ENCODE peak calls at places on chromosomes 13 and 19, in seven cellular contexts. One of them, this sample, is unnamed.

GRCh38 chr19:39671739-39672363 is 16.1 kb downstream of the LGALS16 start:
- DNase-seq in HEK293T: peak
- DNase-seq in stimulated activated CD4-positive, alpha-beta T cell treated with anti-CD3 and anti-CD28 coated beads, Interleukin-1b, Interleukin-23, amount 100 ng/mL, for 1 hour: peak
- DNase-seq in central memory CD4-positive, alpha-beta T cell: peak
- DNase-seq in fibroblast of the aortic adventitia: peak
- DNase-seq in amniotic stem cell: peak
- DNase-seq in NCI-H1092: peak
- DNase-seq in this sample: peak

GRCh38 chr13:105410602-105411001 is 1124.9 kb downstream of the EFNB2 start:
- DNase-seq in HEK293T: peak
- DNase-seq in NCI-H1092: no peak
- DNase-seq in amniotic stem cell: no peak
- DNase-seq in stimulated activated CD4-positive, alpha-beta T cell treated with anti-CD3 and anti-CD28 coated beads, Interleukin-1b, Interleukin-23, amount 100 ng/mL, for 1 hour: no peak
- DNase-seq in central memory CD4-positive, alpha-beta T cell: no peak
- DNase-seq in fibroblast of the aortic adventitia: peak
- DNase-seq in this sample: peak

GRCh38 chr19:40609561-40610395 is 8.6 kb downstream of the LTBP4 start:
- DNase-seq in central memory CD4-positive, alpha-beta T cell: peak
- DNase-seq in amniotic stem cell: no peak
- DNase-seq in stimulated activated CD4-positive, alpha-beta T cell treated with anti-CD3 and anti-CD28 coated beads, Interleukin-1b, Interleukin-23, amount 100 ng/mL, for 1 hour: peak
- DNase-seq in fibroblast of the aortic adventitia: peak
- DNase-seq in HEK293T: peak
- DNase-seq in NCI-H1092: no peak
- DNase-seq in this sample: peak

GRCh38 chr19:16252459-16253205 is 54.9 kb downstream of the AP1M1 start:
- DNase-seq in fibroblast of the aortic adventitia: no peak
- DNase-seq in stimulated activated CD4-positive, alpha-beta T cell treated with anti-CD3 and anti-CD28 coated beads, Interleukin-1b, Interleukin-23, amount 100 ng/mL, for 1 hour: no peak
- DNase-seq in NCI-H1092: no peak
- DNase-seq in amniotic stem cell: no peak
- DNase-seq in HEK293T: no peak
- DNase-seq in central memory CD4-positive, alpha-beta T cell: no peak
- DNase-seq in this sample: no peak

GRCh38 chr19:41264581-41265375 is 606 bp downstream of the HNRNPUL1 start:
- DNase-seq in stimulated activated CD4-positive, alpha-beta T cell treated with anti-CD3 and anti-CD28 coated beads, Interleukin-1b, Interleukin-23, amount 100 ng/mL, for 1 hour: no peak
- DNase-seq in HEK293T: peak
- DNase-seq in NCI-H1092: peak
- DNase-seq in central memory CD4-positive, alpha-beta T cell: peak
- DNase-seq in fibroblast of the aortic adventitia: peak
- DNase-seq in amniotic stem cell: no peak
- DNase-seq in this sample: peak

GRCh38 chr19:15393963-15394362 is 14.4 kb upstream of the AKAP8 start:
- DNase-seq in amniotic stem cell: no peak
- DNase-seq in central memory CD4-positive, alpha-beta T cell: no peak
- DNase-seq in stimulated activated CD4-positive, alpha-beta T cell treated with anti-CD3 and anti-CD28 coated beads, Interleukin-1b, Interleukin-23, amount 100 ng/mL, for 1 hour: no peak
- DNase-seq in fibroblast of the aortic adventitia: peak
- DNase-seq in NCI-H1092: no peak
- DNase-seq in HEK293T: no peak
- DNase-seq in this sample: peak

GRCh38 chr13:108195146-108195545 is 20.2 kb downstream of the LIG4 start:
- DNase-seq in NCI-H1092: no peak
- DNase-seq in HEK293T: no peak
- DNase-seq in amniotic stem cell: no peak
- DNase-seq in central memory CD4-positive, alpha-beta T cell: no peak
- DNase-seq in fibroblast of the aortic adventitia: peak
- DNase-seq in stimulated activated CD4-positive, alpha-beta T cell treated with anti-CD3 and anti-CD28 coated beads, Interleukin-1b, Interleukin-23, amount 100 ng/mL, for 1 hour: no peak
- DNase-seq in this sample: no peak

GRCh38 chr19:2618611-2619010 is 83.9 kb downstream of the GNG7 start:
- DNase-seq in central memory CD4-positive, alpha-beta T cell: peak
- DNase-seq in NCI-H1092: no peak
- DNase-seq in HEK293T: no peak
- DNase-seq in stimulated activated CD4-positive, alpha-beta T cell treated with anti-CD3 and anti-CD28 coated beads, Interleukin-1b, Interleukin-23, amount 100 ng/mL, for 1 hour: no peak
- DNase-seq in fibroblast of the aortic adventitia: no peak
- DNase-seq in amniotic stem cell: no peak
- DNase-seq in this sample: no peak

GRCh38 chr13:110535526-110535925 is 26.0 kb downstream of the RAB20 start:
- DNase-seq in central memory CD4-positive, alpha-beta T cell: no peak
- DNase-seq in amniotic stem cell: no peak
- DNase-seq in HEK293T: no peak
- DNase-seq in stimulated activated CD4-positive, alpha-beta T cell treated with anti-CD3 and anti-CD28 coated beads, Interleukin-1b, Interleukin-23, amount 100 ng/mL, for 1 hour: no peak
- DNase-seq in NCI-H1092: no peak
- DNase-seq in fibroblast of the aortic adventitia: no peak
- DNase-seq in this sample: no peak

GRCh38 chr19:55486971-55487883 is 1.0 kb upstream of the SSC5D start:
- DNase-seq in stimulated activated CD4-positive, alpha-beta T cell treated with anti-CD3 and anti-CD28 coated beads, Interleukin-1b, Interleukin-23, amount 100 ng/mL, for 1 hour: no peak
- DNase-seq in NCI-H1092: no peak
- DNase-seq in amniotic stem cell: peak
- DNase-seq in fibroblast of the aortic adventitia: peak
- DNase-seq in central memory CD4-positive, alpha-beta T cell: no peak
- DNase-seq in HEK293T: no peak
- DNase-seq in this sample: peak

GRCh38 chr13:112779856-112780604 is 90.2 kb downstream of the ATP11A start:
- DNase-seq in amniotic stem cell: no peak
- DNase-seq in HEK293T: no peak
- DNase-seq in fibroblast of the aortic adventitia: no peak
- DNase-seq in NCI-H1092: no peak
- DNase-seq in stimulated activated CD4-positive, alpha-beta T cell treated with anti-CD3 and anti-CD28 coated beads, Interleukin-1b, Interleukin-23, amount 100 ng/mL, for 1 hour: no peak
- DNase-seq in central memory CD4-positive, alpha-beta T cell: no peak
- DNase-seq in this sample: no peak

GRCh38 chr13:44697058-44697457 is 120.9 kb upstream of the TSC22D1 start:
- DNase-seq in NCI-H1092: no peak
- DNase-seq in HEK293T: no peak
- DNase-seq in stimulated activated CD4-positive, alpha-beta T cell treated with anti-CD3 and anti-CD28 coated beads, Interleukin-1b, Interleukin-23, amount 100 ng/mL, for 1 hour: no peak
- DNase-seq in amniotic stem cell: no peak
- DNase-seq in central memory CD4-positive, alpha-beta T cell: no peak
- DNase-seq in fibroblast of the aortic adventitia: no peak
- DNase-seq in this sample: no peak

GRCh38 chr13:45055902-45056648 is 64.2 kb upstream of the GTF2F2 start:
- DNase-seq in HEK293T: no peak
- DNase-seq in central memory CD4-positive, alpha-beta T cell: no peak
- DNase-seq in fibroblast of the aortic adventitia: peak
- DNase-seq in stimulated activated CD4-positive, alpha-beta T cell treated with anti-CD3 and anti-CD28 coated beads, Interleukin-1b, Interleukin-23, amount 100 ng/mL, for 1 hour: no peak
- DNase-seq in amniotic stem cell: no peak
- DNase-seq in NCI-H1092: no peak
- DNase-seq in this sample: peak

GRCh38 chr19:10416380-10417257 is 3.7 kb upstream of the PDE4A start:
- DNase-seq in NCI-H1092: peak
- DNase-seq in amniotic stem cell: peak
- DNase-seq in stimulated activated CD4-positive, alpha-beta T cell treated with anti-CD3 and anti-CD28 coated beads, Interleukin-1b, Interleukin-23, amount 100 ng/mL, for 1 hour: peak
- DNase-seq in HEK293T: peak
- DNase-seq in fibroblast of the aortic adventitia: peak
- DNase-seq in central memory CD4-positive, alpha-beta T cell: peak
- DNase-seq in this sample: peak

GRCh38 chr19:48500830-48501445 is 10.7 kb downstream of the LMTK3 start:
- DNase-seq in HEK293T: no peak
- DNase-seq in NCI-H1092: no peak
- DNase-seq in fibroblast of the aortic adventitia: no peak
- DNase-seq in amniotic stem cell: no peak
- DNase-seq in stimulated activated CD4-positive, alpha-beta T cell treated with anti-CD3 and anti-CD28 coated beads, Interleukin-1b, Interleukin-23, amount 100 ng/mL, for 1 hour: no peak
- DNase-seq in central memory CD4-positive, alpha-beta T cell: no peak
- DNase-seq in this sample: no peak

GRCh38 chr19:33860691-33861090 is 64.0 kb downstream of the KCTD15 start:
- DNase-seq in stimulated activated CD4-positive, alpha-beta T cell treated with anti-CD3 and anti-CD28 coated beads, Interleukin-1b, Interleukin-23, amount 100 ng/mL, for 1 hour: no peak
- DNase-seq in amniotic stem cell: no peak
- DNase-seq in central memory CD4-positive, alpha-beta T cell: no peak
- DNase-seq in NCI-H1092: no peak
- DNase-seq in fibroblast of the aortic adventitia: no peak
- DNase-seq in HEK293T: no peak
- DNase-seq in this sample: no peak

This sample was measured in fibroblast of villous mesenchyme.